ENCODE peak calls at places on chromosomes 16 and 17, in seven cellular contexts. One of them, this sample, is unnamed.

GRCh38 chr16:71645450-71645849 is 19.5 kb downstream of the MARVELD3 start:
- DNase-seq in left ventricle myocardium inferior: no peak
- DNase-seq in glutamatergic neuron: no peak
- DNase-seq in GM23338: peak
- DNase-seq in colonic mucosa: no peak
- DNase-seq in epithelial cell of esophagus: peak
- DNase-seq in HCT116: no peak
- DNase-seq in this sample: no peak

GRCh38 chr17:35684046-35684802 is 47.2 kb upstream of the RASL10B start:
- DNase-seq in GM23338: peak
- DNase-seq in HCT116: no peak
- DNase-seq in glutamatergic neuron: no peak
- DNase-seq in epithelial cell of esophagus: peak
- DNase-seq in colonic mucosa: no peak
- DNase-seq in left ventricle myocardium inferior: no peak
- DNase-seq in this sample: peak

GRCh38 chr17:47847341-47848197 is 3.4 kb downstream of the SP6 start:
- DNase-seq in GM23338: peak
- DNase-seq in epithelial cell of esophagus: peak
- DNase-seq in glutamatergic neuron: peak
- DNase-seq in left ventricle myocardium inferior: no peak
- DNase-seq in colonic mucosa: no peak
- DNase-seq in HCT116: no peak
- DNase-seq in this sample: no peak

GRCh38 chr16:10824111-10824893 is 5.7 kb upstream of the TVP23A start:
- DNase-seq in epithelial cell of esophagus: peak
- DNase-seq in glutamatergic neuron: no peak
- DNase-seq in left ventricle myocardium inferior: no peak
- DNase-seq in GM23338: no peak
- DNase-seq in HCT116: no peak
- DNase-seq in colonic mucosa: no peak
- DNase-seq in this sample: no peak

GRCh38 chr17:4834621-4835020 is 1.5 kb downstream of the MINK1 start:
- DNase-seq in GM23338: no peak
- DNase-seq in glutamatergic neuron: no peak
- DNase-seq in HCT116: no peak
- DNase-seq in left ventricle myocardium inferior: no peak
- DNase-seq in epithelial cell of esophagus: no peak
- DNase-seq in colonic mucosa: peak
- DNase-seq in this sample: no peak

GRCh38 chr17:35245196-35245486 is 2.3 kb downstream of the SLFN5 start:
- DNase-seq in HCT116: peak
- DNase-seq in GM23338: no peak
- DNase-seq in colonic mucosa: no peak
- DNase-seq in epithelial cell of esophagus: peak
- DNase-seq in left ventricle myocardium inferior: no peak
- DNase-seq in glutamatergic neuron: no peak
- DNase-seq in this sample: peak

GRCh38 chr16:265002-265529 is 10.7 kb downstream of the RGS11 start:
- DNase-seq in glutamatergic neuron: no peak
- DNase-seq in GM23338: no peak
- DNase-seq in left ventricle myocardium inferior: no peak
- DNase-seq in HCT116: no peak
- DNase-seq in colonic mucosa: no peak
- DNase-seq in epithelial cell of esophagus: no peak
- DNase-seq in this sample: no peak

GRCh38 chr17:80791758-80792284 is 199.8 kb upstream of the CHMP6 start:
- DNase-seq in left ventricle myocardium inferior: no peak
- DNase-seq in epithelial cell of esophagus: peak
- DNase-seq in colonic mucosa: peak
- DNase-seq in GM23338: no peak
- DNase-seq in glutamatergic neuron: no peak
- DNase-seq in HCT116: peak
- DNase-seq in this sample: peak

GRCh38 chr17:30696234-30696633 is 128.3 kb downstream of the CRLF3 start:
- DNase-seq in left ventricle myocardium inferior: no peak
- DNase-seq in HCT116: no peak
- DNase-seq in epithelial cell of esophagus: no peak
- DNase-seq in colonic mucosa: no peak
- DNase-seq in glutamatergic neuron: no peak
- DNase-seq in GM23338: no peak
- DNase-seq in this sample: no peak

GRCh38 chr17:77729587-77729986 is 228.9 kb upstream of the TNRC6C start:
- DNase-seq in epithelial cell of esophagus: no peak
- DNase-seq in GM23338: no peak
- DNase-seq in left ventricle myocardium inferior: no peak
- DNase-seq in HCT116: no peak
- DNase-seq in glutamatergic neuron: no peak
- DNase-seq in colonic mucosa: no peak
- DNase-seq in this sample: no peak

GRCh38 chr17:2406903-2407790 is 6.3 kb upstream of the MNT start:
- DNase-seq in GM23338: no peak
- DNase-seq in epithelial cell of esophagus: peak
- DNase-seq in HCT116: peak
- DNase-seq in glutamatergic neuron: no peak
- DNase-seq in colonic mucosa: peak
- DNase-seq in left ventricle myocardium inferior: peak
- DNase-seq in this sample: no peak

GRCh38 chr16:85906349-85906748 is 7.4 kb downstream of the IRF8 start:
- DNase-seq in colonic mucosa: no peak
- DNase-seq in epithelial cell of esophagus: no peak
- DNase-seq in GM23338: no peak
- DNase-seq in glutamatergic neuron: no peak
- DNase-seq in HCT116: no peak
- DNase-seq in left ventricle myocardium inferior: no peak
- DNase-seq in this sample: no peak

GRCh38 chr17:71503710-71504471 is 616.9 kb upstream of the SOX9 start:
- DNase-seq in colonic mucosa: no peak
- DNase-seq in HCT116: no peak
- DNase-seq in left ventricle myocardium inferior: no peak
- DNase-seq in epithelial cell of esophagus: no peak
- DNase-seq in GM23338: peak
- DNase-seq in glutamatergic neuron: no peak
- DNase-seq in this sample: no peak

GRCh38 chr17:82302498-82302963 is 14.9 kb downstream of the CD7 start:
- DNase-seq in HCT116: no peak
- DNase-seq in GM23338: no peak
- DNase-seq in colonic mucosa: no peak
- DNase-seq in left ventricle myocardium inferior: no peak
- DNase-seq in epithelial cell of esophagus: no peak
- DNase-seq in glutamatergic neuron: peak
- DNase-seq in this sample: no peak

GRCh38 chr16:4316103-4316731 is 350 bp downstream of the GLIS2 start:
- DNase-seq in HCT116: no peak
- DNase-seq in left ventricle myocardium inferior: no peak
- DNase-seq in epithelial cell of esophagus: no peak
- DNase-seq in GM23338: peak
- DNase-seq in colonic mucosa: no peak
- DNase-seq in glutamatergic neuron: peak
- DNase-seq in this sample: no peak

GRCh38 chr17:77319211-77320031 is 178.7 kb downstream of the SEC14L1 start:
- DNase-seq in epithelial cell of esophagus: peak
- DNase-seq in colonic mucosa: peak
- DNase-seq in HCT116: peak
- DNase-seq in glutamatergic neuron: peak
- DNase-seq in GM23338: peak
- DNase-seq in left ventricle myocardium inferior: peak
- DNase-seq in this sample: no peak

GRCh38 chr17:66829386-66829864 is 5.5 kb upstream of the CACNG5 start:
- DNase-seq in colonic mucosa: peak
- DNase-seq in epithelial cell of esophagus: peak
- DNase-seq in GM23338: peak
- DNase-seq in HCT116: no peak
- DNase-seq in glutamatergic neuron: no peak
- DNase-seq in left ventricle myocardium inferior: no peak
- DNase-seq in this sample: peak

GRCh38 chr16:57611184-57611583 is 17.2 kb upstream of the ADGRG1 start:
- DNase-seq in epithelial cell of esophagus: peak
- DNase-seq in HCT116: no peak
- DNase-seq in left ventricle myocardium inferior: no peak
- DNase-seq in colonic mucosa: no peak
- DNase-seq in glutamatergic neuron: no peak
- DNase-seq in GM23338: no peak
- DNase-seq in this sample: no peak

DNA sequence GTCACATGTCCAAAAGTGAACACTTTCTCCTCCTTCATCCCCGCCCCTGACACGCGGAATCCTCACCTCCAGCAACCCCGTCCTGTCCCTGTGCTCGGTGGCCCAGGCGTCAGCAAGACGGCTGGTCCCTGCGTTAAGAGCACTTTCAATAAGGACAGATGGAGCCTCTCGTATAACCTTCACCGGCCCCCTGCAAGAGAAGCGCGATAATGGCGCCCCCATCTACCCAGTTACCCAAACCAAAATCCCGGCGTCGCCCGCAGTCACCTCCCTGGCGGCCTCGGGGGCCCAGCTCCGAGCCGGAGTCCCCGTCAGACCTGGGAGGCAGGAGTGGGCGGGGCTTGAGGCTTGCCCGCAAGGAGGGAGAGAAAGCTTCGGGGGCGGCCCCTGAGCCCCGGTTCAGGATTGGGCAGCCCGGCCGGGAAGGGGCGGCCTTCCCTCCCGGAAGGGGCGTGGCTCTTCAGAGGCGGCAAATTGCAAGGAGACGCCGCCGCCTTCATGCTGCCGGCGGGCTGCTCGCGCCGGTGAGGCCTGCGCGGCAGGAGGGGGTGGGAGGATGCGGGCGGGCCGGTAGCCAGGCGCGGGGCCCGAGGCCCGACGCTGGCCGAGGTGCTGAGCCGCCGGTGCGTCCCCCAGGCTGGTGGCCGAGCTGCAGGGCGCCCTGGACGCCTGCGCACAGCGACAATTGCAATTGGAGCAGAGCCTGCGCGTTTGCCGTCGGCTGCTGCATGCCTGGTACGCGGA is at the start of gene TEDC2:
- DNase-seq in left ventricle myocardium inferior: peak
- DNase-seq in glutamatergic neuron: peak
- DNase-seq in colonic mucosa: peak
- DNase-seq in epithelial cell of esophagus: peak
- DNase-seq in HCT116: peak
- DNase-seq in GM23338: peak
- DNase-seq in this sample: no peak
- TF ChIP-seq CTCF in left ventricle myocardium inferior: no peak
- TF ChIP-seq CTCF in glutamatergic neuron: peak
- TF ChIP-seq CTCF in colonic mucosa: no peak
- TF ChIP-seq CTCF in epithelial cell of esophagus: no peak
- TF ChIP-seq CTCF in HCT116: no peak
- TF ChIP-seq CTCF in GM23338: no peak
- TF ChIP-seq CTCF in this sample: no peak

GRCh38 chr16:50781043-50781442 is 39.2 kb downstream of the CYLD start:
- DNase-seq in epithelial cell of esophagus: peak
- DNase-seq in glutamatergic neuron: no peak
- DNase-seq in HCT116: no peak
- DNase-seq in GM23338: peak
- DNase-seq in colonic mucosa: no peak
- DNase-seq in left ventricle myocardium inferior: no peak
- DNase-seq in this sample: no peak
- TF ChIP-seq CTCF in epithelial cell of esophagus: no peak
- TF ChIP-seq CTCF in glutamatergic neuron: no peak
- TF ChIP-seq CTCF in HCT116: no peak
- TF ChIP-seq CTCF in GM23338: peak
- TF ChIP-seq CTCF in colonic mucosa: no peak
- TF ChIP-seq CTCF in left ventricle myocardium inferior: no peak
- TF ChIP-seq CTCF in this sample: peak

GRCh38 chr16:1764971-1765370 is 6.4 kb downstream of the NME3 start:
- DNase-seq in GM23338: no peak
- DNase-seq in left ventricle myocardium inferior: no peak
- DNase-seq in colonic mucosa: no peak
- DNase-seq in epithelial cell of esophagus: no peak
- DNase-seq in glutamatergic neuron: no peak
- DNase-seq in HCT116: no peak
- DNase-seq in this sample: no peak

GRCh38 chr16:1765826-1766225 is 5.5 kb downstream of the NME3 start:
- DNase-seq in HCT116: no peak
- DNase-seq in left ventricle myocardium inferior: no peak
- DNase-seq in glutamatergic neuron: no peak
- DNase-seq in GM23338: no peak
- DNase-seq in epithelial cell of esophagus: no peak
- DNase-seq in colonic mucosa: no peak
- DNase-seq in this sample: no peak

GRCh38 chr16:1762196-1762878 is 9.0 kb downstream of the NME3 start:
- DNase-seq in colonic mucosa: no peak
- DNase-seq in GM23338: no peak
- DNase-seq in epithelial cell of esophagus: no peak
- DNase-seq in left ventricle myocardium inferior: no peak
- DNase-seq in HCT116: no peak
- DNase-seq in glutamatergic neuron: no peak
- DNase-seq in this sample: no peak

GRCh38 chr16:1762879-1763520 is 8.3 kb downstream of the NME3 start:
- DNase-seq in glutamatergic neuron: no peak
- DNase-seq in GM23338: no peak
- DNase-seq in colonic mucosa: no peak
- DNase-seq in epithelial cell of esophagus: no peak
- DNase-seq in HCT116: no peak
- DNase-seq in left ventricle myocardium inferior: peak
- DNase-seq in this sample: no peak

DNA sequence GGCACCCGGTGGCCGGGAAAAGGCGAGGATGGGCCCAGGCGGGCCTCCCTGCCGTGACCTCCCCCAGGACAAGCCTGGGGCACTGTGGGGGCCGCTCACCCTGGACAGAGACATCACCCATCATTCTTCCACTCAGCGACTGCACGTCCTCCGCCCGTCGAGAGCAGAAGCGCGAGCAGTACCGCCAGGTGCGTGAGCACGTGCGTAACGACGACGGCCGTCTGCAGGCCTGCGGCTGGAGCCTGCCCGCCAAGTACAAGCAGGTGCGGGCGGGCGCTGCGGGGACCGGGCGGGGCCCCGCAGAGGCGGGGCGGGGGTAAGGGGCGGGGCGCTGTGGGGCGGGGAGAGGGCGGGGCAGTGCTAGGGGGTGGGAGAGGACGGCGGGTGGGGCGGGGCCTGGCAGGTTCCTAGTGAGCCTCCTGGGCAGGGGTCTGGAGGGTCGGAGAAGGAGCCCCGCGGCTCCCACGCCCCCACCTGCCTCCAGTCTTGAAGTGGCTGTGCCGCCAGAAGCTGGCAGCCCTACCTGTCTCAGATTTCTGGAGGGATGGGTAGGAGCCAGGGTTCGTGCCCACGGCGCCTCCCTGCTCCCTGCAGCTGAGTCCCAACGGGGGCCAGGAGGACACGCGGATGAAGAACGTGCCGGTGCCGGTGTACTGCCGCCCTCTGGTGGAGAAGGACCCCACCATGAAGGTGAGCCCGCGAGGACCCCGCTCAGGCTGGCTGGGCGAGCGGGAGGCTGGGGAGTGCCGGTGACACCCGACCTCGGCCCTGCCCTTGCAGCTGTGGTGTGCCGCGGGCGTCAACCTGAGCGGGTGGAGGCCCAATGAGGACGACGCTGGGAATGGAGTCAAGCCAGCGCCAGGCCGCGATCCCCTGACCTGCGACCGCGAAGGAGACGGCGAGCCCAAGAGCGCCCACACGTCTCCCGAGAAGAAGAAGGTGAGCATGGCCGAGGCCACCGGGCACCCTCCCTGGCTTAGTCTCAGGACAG is 7.5 kb downstream of the NME3 start:
- DNase-seq in colonic mucosa: no peak
- DNase-seq in left ventricle myocardium inferior: no peak
- DNase-seq in HCT116: no peak
- DNase-seq in glutamatergic neuron: peak
- DNase-seq in GM23338: peak
- DNase-seq in epithelial cell of esophagus: peak
- DNase-seq in this sample: no peak
- TF ChIP-seq CTCF in colonic mucosa: no peak
- TF ChIP-seq CTCF in left ventricle myocardium inferior: peak
- TF ChIP-seq CTCF in HCT116: no peak
- TF ChIP-seq CTCF in glutamatergic neuron: peak
- TF ChIP-seq CTCF in GM23338: peak
- TF ChIP-seq CTCF in epithelial cell of esophagus: no peak
- TF ChIP-seq CTCF in this sample: peak

GRCh38 chr17:63911657-63912100 is 621 bp upstream of the CSHL1 start:
- DNase-seq in HCT116: peak
- DNase-seq in left ventricle myocardium inferior: no peak
- DNase-seq in colonic mucosa: peak
- DNase-seq in glutamatergic neuron: peak
- DNase-seq in epithelial cell of esophagus: peak
- DNase-seq in GM23338: peak
- DNase-seq in this sample: no peak
- TF ChIP-seq CTCF in HCT116: peak
- TF ChIP-seq CTCF in left ventricle myocardium inferior: peak
- TF ChIP-seq CTCF in colonic mucosa: peak
- TF ChIP-seq CTCF in glutamatergic neuron: peak
- TF ChIP-seq CTCF in epithelial cell of esophagus: peak
- TF ChIP-seq CTCF in GM23338: peak
- TF ChIP-seq CTCF in this sample: peak

This sample was measured in epithelial cell of proximal tubule.